ENCODE peak calls at places on chromosomes 16 and 17, in seven cellular contexts. C, X, M, S, Y, J and D are unnamed samples.

GRCh38 chr16:73503093-73503492 is 455.2 kb upstream of the ZFHX3 start:
- DNase-seq in C (no peak), X (no peak), M (no peak), S (no peak), Y (no peak), J (no peak), D (no peak)

GRCh38 chr17:69654981-69655581 is 240.6 kb downstream of the MAP2K6 start:
- DNase-seq in C (no peak), X (no peak), M (no peak), S (no peak), Y (no peak), J (peak), D (peak)

GRCh38 chr16:55542459-55543082 is 23.9 kb upstream of the CAPNS2 start:
- DNase-seq in C (no peak), X (no peak), M (no peak), S (no peak), Y (no peak), J (peak), D (peak)

GRCh38 chr17:4942760-4943508 is 2.9 kb downstream of the RNF167 start:
- DNase-seq in C (no peak), X (no peak), M (no peak), S (no peak), Y (no peak), J (no peak), D (no peak)

GRCh38 chr16:65070831-65071230 is 51.0 kb downstream of the CDH11 start:
- DNase-seq in C (peak), X (peak), M (no peak), S (no peak), Y (no peak), J (peak), D (peak)

GRCh38 chr16:84547539-84548058 is 43.1 kb upstream of the MEAK7 start:
- DNase-seq in C (no peak), X (no peak), M (no peak), S (no peak), Y (no peak), J (no peak), D (no peak)

GRCh38 chr16:78213751-78214150 is 114.3 kb downstream of the WWOX start:
- DNase-seq in C (no peak), X (no peak), M (no peak), S (no peak), Y (peak), J (no peak), D (no peak)

GRCh38 chr16:50819706-50820105 is 77.8 kb downstream of the CYLD start:
- DNase-seq in C (no peak), X (no peak), M (no peak), S (no peak), Y (peak), J (no peak), D (no peak)

GRCh38 chr16:46620265-46621005 is 744 bp downstream of the SHCBP1 start:
- DNase-seq in C (no peak), X (peak), M (peak), S (no peak), Y (no peak), J (peak), D (peak)

GRCh38 chr17:79043931-79044320 is 20.0 kb downstream of the C1QTNF1 start:
- DNase-seq in C (no peak), X (no peak), M (no peak), S (peak), Y (no peak), J (no peak), D (no peak)

GRCh38 chr16:12881182-12881581 is 20.2 kb upstream of the SHISA9 start:
- DNase-seq in C (no peak), X (no peak), M (no peak), S (no peak), Y (no peak), J (no peak), D (no peak)

GRCh38 chr17:2814499-2815341 is 18.5 kb downstream of the RAP1GAP2 start:
- DNase-seq in C (no peak), X (no peak), M (peak), S (no peak), Y (peak), J (no peak), D (no peak)

GRCh38 chr16:48498761-48499600 is 111.0 kb downstream of the N4BP1 start:
- DNase-seq in C (no peak), X (peak), M (peak), S (no peak), Y (no peak), J (peak), D (no peak)

GRCh38 chr17:77824102-77824779 is 134.3 kb upstream of the TNRC6C start:
- DNase-seq in C (no peak), X (no peak), M (no peak), S (peak), Y (no peak), J (no peak), D (no peak)

GRCh38 chr16:1119766-1120611 is 23.9 kb upstream of the C1QTNF8 start:
- DNase-seq in C (no peak), X (no peak), M (no peak), S (no peak), Y (peak), J (no peak), D (no peak)